ENCODE peak calls at places on chromosome 11, in eight cellular contexts. U, X, O, G, H, F, N and V are unnamed samples.

GRCh38 chr11:76742912-76743311 is 40.2 kb upstream of the TSKU start:
- DNase-seq in U (peak; percentile 51), X (no peak), O (no peak), G (no peak), H (no peak), F (peak; percentile 68), N (no peak), V (no peak)

GRCh38 chr11:87254582-87254981 is 216.8 kb downstream of the TMEM135 start:
- DNase-seq in U (no peak), X (no peak), O (no peak), G (no peak), H (no peak), F (no peak), N (no peak), V (no peak)

GRCh38 chr11:106644824-106645223 is 373.5 kb downstream of the GUCY1A2 start:
- DNase-seq in U (peak; percentile 67), X (no peak), O (peak; percentile 45), G (no peak), H (no peak), F (peak; percentile 60), N (no peak), V (no peak)

GRCh38 chr11:122556605-122557004 is 98.9 kb upstream of the UBASH3B start:
- DNase-seq in U (peak; percentile 25), X (peak; percentile 65), O (no peak), G (no peak), H (no peak), F (no peak), N (peak; percentile 79), V (peak; percentile 53)

GRCh38 chr11:1310772-1311468 is 1.5 kb upstream of the TOLLIP start:
- DNase-seq in U (no peak), X (no peak), O (no peak), G (peak; percentile 36), H (no peak), F (no peak), N (no peak), V (no peak)

GRCh38 chr11:111472228-111472627 is 40.0 kb downstream of the BTG4 start:
- DNase-seq in U (no peak), X (no peak), O (no peak), G (no peak), H (no peak), F (no peak), N (no peak), V (no peak)

GRCh38 chr11:106695506-106695905 is 322.8 kb downstream of the GUCY1A2 start:
- DNase-seq in U (peak; percentile 85), X (no peak), O (peak; percentile 67), G (no peak), H (no peak), F (peak; percentile 83), N (no peak), V (no peak)

GRCh38 chr11:15453211-15453715 is 338.5 kb downstream of the INSC start:
- DNase-seq in U (no peak), X (no peak), O (no peak), G (no peak), H (no peak), F (no peak), N (no peak), V (no peak)

GRCh38 chr11:65780770-65781151 is at the start of gene AP5B1:
- DNase-seq in U (peak; percentile 38), X (peak; percentile 38), O (peak; percentile 36), G (peak; percentile 68), H (peak; percentile 65), F (peak; percentile 41), N (peak; percentile 53), V (no peak)

GRCh38 chr11:2929880-2930704 is 872 bp upstream of the PHLDA2 start:
- DNase-seq in U (peak; percentile 61), X (peak; percentile 38), O (peak; percentile 76), G (no peak), H (peak; percentile 69), F (peak; percentile 61), N (peak; percentile 58), V (no peak)

GRCh38 chr11:100925935-100926334 is 203.7 kb downstream of the PGR start:
- DNase-seq in U (peak; percentile 89), X (no peak), O (peak; percentile 88), G (no peak), H (no peak), F (peak; percentile 89), N (no peak), V (no peak)

GRCh38 chr11:17986711-17987220 is 26.1 kb downstream of the SERGEF start:
- DNase-seq in U (peak; percentile 10), X (no peak), O (no peak), G (no peak), H (no peak), F (no peak), N (no peak), V (no peak)

GRCh38 chr11:31529701-31530100 is 20.1 kb downstream of the ELP4 start:
- DNase-seq in U (no peak), X (no peak), O (no peak), G (no peak), H (no peak), F (no peak), N (no peak), V (no peak)

GRCh38 chr11:96254087-96254486 is 88.9 kb downstream of the MAML2 start:
- DNase-seq in U (peak; percentile 90), X (peak; percentile 30), O (peak; percentile 77), G (no peak), H (no peak), F (peak; percentile 75), N (no peak), V (no peak)

GRCh38 chr11:81802591-81802990 is 931.1 kb downstream of the FAM181B start:
- DNase-seq in U (no peak), X (no peak), O (no peak), G (no peak), H (no peak), F (no peak), N (no peak), V (no peak)

GRCh38 chr11:980438-981365 is 55.0 kb downstream of the AP2A2 start:
- DNase-seq in U (peak; percentile 14), X (no peak), O (peak; percentile 46), G (no peak), H (no peak), F (no peak), N (no peak), V (no peak)

GRCh38 chr11:90204832-90205646 is 17.8 kb downstream of the CHORDC1 start:
- DNase-seq in U (peak; percentile 82), X (no peak), O (peak; percentile 68), G (no peak), H (no peak), F (peak; percentile 66), N (no peak), V (no peak)

GRCh38 chr11:66012946-66013761 is 1.3 kb downstream of the CST6 start:
- DNase-seq in U (no peak), X (no peak), O (no peak), G (no peak), H (no peak), F (no peak), N (no peak), V (no peak)

GRCh38 chr11:80718611-80719291 is 1277.9 kb upstream of the TENM4 start:
- DNase-seq in U (no peak), X (no peak), O (no peak), G (no peak), H (no peak), F (no peak), N (no peak), V (no peak)

GRCh38 chr11:1928891-1929541 is 9.5 kb downstream of the TNNT3 start:
- DNase-seq in U (no peak), X (no peak), O (no peak), G (no peak), H (no peak), F (no peak), N (no peak), V (no peak)

DNA sequence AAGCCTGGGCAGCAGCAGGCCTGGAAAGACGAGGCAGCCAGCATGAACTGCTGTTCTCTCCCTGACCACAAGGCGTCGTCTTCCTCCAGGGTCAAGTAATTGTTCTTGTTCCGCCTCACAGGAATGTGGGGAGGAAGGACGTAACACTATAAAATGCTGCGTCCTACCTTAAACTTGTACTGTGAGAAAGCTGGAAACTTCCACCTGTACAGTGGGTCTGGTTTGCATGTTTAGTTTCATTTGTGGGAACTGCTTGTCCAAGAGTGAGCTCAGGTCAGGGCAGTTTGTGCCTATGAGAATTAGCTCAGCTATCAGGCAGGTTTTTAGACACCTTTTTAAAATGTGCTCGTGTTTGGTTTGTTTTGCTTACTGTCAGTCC is 55.2 kb downstream of the PANX1 start:
- DNase-seq in U (peak; percentile 86), X (peak; percentile 86), O (peak; percentile 41), G (no peak), H (peak; percentile 41), F (peak; percentile 67), N (peak; percentile 88), V (peak; percentile 69)
- TF ChIP-seq CTCF in U (peak; percentile 97), X (peak; percentile 85), O (peak; percentile 85), G (peak; percentile 43), H (peak; percentile 56), F (peak; percentile 67), N (peak; percentile 91), V (peak; percentile 86)

DNA sequence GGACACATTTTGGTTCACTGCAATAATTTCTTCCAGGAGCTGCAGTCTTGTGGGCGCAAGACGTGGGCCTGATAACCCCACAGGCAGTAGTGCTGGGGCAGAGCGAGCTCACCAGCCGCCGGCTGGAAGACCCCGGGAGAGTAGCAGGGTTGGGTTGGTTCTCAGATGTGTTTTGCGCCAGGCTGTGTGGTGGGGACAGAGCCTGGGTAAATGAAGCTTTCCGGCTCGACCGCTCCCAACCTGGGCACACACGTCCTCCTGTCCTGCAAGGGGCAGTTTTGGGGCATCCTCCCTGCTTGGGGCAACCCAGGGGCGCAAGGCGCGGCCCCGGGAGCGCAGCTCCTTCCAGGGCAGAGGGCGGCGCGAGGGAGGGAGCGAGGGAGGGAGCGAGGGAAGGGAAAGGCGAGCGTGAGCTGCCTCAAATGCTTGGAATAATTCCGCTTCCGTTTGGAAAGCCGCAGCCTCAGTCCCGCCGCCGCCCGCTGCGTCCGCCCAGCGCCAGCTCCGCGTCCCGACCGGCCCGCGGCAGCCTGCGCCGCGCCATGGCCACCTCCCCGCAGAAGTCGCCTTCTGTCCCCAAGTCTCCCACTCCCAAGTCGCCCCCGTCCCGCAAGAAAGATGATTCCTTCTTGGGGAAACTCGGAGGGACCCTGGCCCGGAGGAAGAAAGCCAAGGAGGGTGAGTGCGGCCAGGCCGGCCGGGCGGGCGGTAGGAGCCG is at the start of gene PARVA:
- DNase-seq in U (peak; percentile 84), X (peak; percentile 79), O (peak; percentile 78), G (no peak), H (peak; percentile 44), F (peak; percentile 81), N (peak; percentile 79), V (peak; percentile 60)
- TF ChIP-seq CTCF in U (no peak), X (no peak), O (no peak), G (no peak), H (peak; percentile 36), F (no peak), N (no peak), V (no peak)

DNA sequence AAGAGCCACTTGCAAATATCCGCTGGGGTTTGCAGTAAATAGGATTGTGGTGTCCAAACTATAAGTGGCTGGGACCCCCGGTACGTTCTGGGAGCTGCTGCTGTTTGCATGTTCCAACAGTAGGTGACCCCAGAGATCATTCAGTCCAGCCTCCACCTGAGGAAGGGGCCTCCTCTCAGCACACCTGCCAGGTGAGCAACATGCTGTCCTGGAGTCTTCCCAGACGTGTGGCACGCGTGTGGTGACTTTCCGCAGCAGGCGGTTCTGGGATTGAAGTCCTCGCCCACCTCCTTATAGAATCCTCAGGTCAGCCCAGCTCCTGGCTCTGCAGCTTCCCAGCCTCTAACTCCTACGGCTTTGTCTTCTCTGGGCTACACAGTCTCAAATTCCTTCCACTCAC is 6.7 kb downstream of the P2RX3 start:
- DNase-seq in U (no peak), X (no peak), O (no peak), G (no peak), H (no peak), F (no peak), N (no peak), V (no peak)
- TF ChIP-seq CTCF in U (no peak), X (no peak), O (no peak), G (no peak), H (no peak), F (no peak), N (no peak), V (no peak)

GRCh38 chr11:124799384-124800225 is 601 bp downstream of the MSANTD2 start:
- DNase-seq in U (peak; percentile 30), X (peak; percentile 57), O (peak; percentile 31), G (peak; percentile 16), H (peak; percentile 9), F (peak; percentile 18), N (peak; percentile 49), V (peak; percentile 34)
- TF ChIP-seq CTCF in U (no peak), X (no peak), O (no peak), G (no peak), H (no peak), F (no peak), N (no peak), V (peak; percentile 31)